ENCODE peak calls at places on chromosomes 13 and 19, in six cellular contexts. One of them, this sample, is unnamed.

GRCh38 chr13:27022571-27023311 is 148.9 kb downstream of the USP12 start:
- DNase-seq in foreskin keratinocyte: no peak
- DNase-seq in Peyer's patch: no peak
- DNase-seq in astrocyte of the spinal cord: peak
- DNase-seq in AG04449: no peak
- DNase-seq in fibroblast of the aortic adventitia: peak
- DNase-seq in this sample: no peak

GRCh38 chr19:21483589-21484170 is 21.7 kb upstream of the ZNF429 start:
- DNase-seq in astrocyte of the spinal cord: no peak
- DNase-seq in foreskin keratinocyte: no peak
- DNase-seq in fibroblast of the aortic adventitia: peak
- DNase-seq in Peyer's patch: no peak
- DNase-seq in AG04449: no peak
- DNase-seq in this sample: peak

GRCh38 chr13:52665325-52665724 is 12.7 kb downstream of the SUGT1 start:
- DNase-seq in fibroblast of the aortic adventitia: peak
- DNase-seq in foreskin keratinocyte: peak
- DNase-seq in astrocyte of the spinal cord: peak
- DNase-seq in Peyer's patch: no peak
- DNase-seq in AG04449: no peak
- DNase-seq in this sample: peak

GRCh38 chr13:97327521-97328221 is 105.5 kb downstream of the MBNL2 start:
- DNase-seq in AG04449: no peak
- DNase-seq in fibroblast of the aortic adventitia: peak
- DNase-seq in astrocyte of the spinal cord: no peak
- DNase-seq in foreskin keratinocyte: peak
- DNase-seq in Peyer's patch: no peak
- DNase-seq in this sample: no peak

GRCh38 chr13:46179576-46180368 is 2.2 kb downstream of the LCP1 start:
- DNase-seq in fibroblast of the aortic adventitia: no peak
- DNase-seq in Peyer's patch: peak
- DNase-seq in astrocyte of the spinal cord: no peak
- DNase-seq in AG04449: no peak
- DNase-seq in foreskin keratinocyte: no peak
- DNase-seq in this sample: no peak

GRCh38 chr13:111474136-111475002 is 153.9 kb downstream of the TEX29 start:
- DNase-seq in Peyer's patch: no peak
- DNase-seq in AG04449: peak
- DNase-seq in astrocyte of the spinal cord: peak
- DNase-seq in fibroblast of the aortic adventitia: peak
- DNase-seq in foreskin keratinocyte: no peak
- DNase-seq in this sample: peak

GRCh38 chr19:31589109-31589508 is 239.9 kb upstream of the TSHZ3 start:
- DNase-seq in Peyer's patch: no peak
- DNase-seq in AG04449: no peak
- DNase-seq in fibroblast of the aortic adventitia: no peak
- DNase-seq in astrocyte of the spinal cord: no peak
- DNase-seq in foreskin keratinocyte: no peak
- DNase-seq in this sample: no peak

GRCh38 chr19:29671393-29672076 is 6.3 kb downstream of the PLEKHF1 start:
- DNase-seq in foreskin keratinocyte: peak
- DNase-seq in Peyer's patch: no peak
- DNase-seq in astrocyte of the spinal cord: peak
- DNase-seq in fibroblast of the aortic adventitia: peak
- DNase-seq in AG04449: no peak
- DNase-seq in this sample: peak

GRCh38 chr19:31127132-31127967 is 221.9 kb downstream of the TSHZ3 start:
- DNase-seq in Peyer's patch: no peak
- DNase-seq in foreskin keratinocyte: peak
- DNase-seq in fibroblast of the aortic adventitia: peak
- DNase-seq in AG04449: peak
- DNase-seq in astrocyte of the spinal cord: peak
- DNase-seq in this sample: no peak

GRCh38 chr19:31249217-31249616 is 100.0 kb downstream of the TSHZ3 start:
- DNase-seq in AG04449: no peak
- DNase-seq in Peyer's patch: no peak
- DNase-seq in astrocyte of the spinal cord: no peak
- DNase-seq in foreskin keratinocyte: no peak
- DNase-seq in fibroblast of the aortic adventitia: no peak
- DNase-seq in this sample: no peak

GRCh38 chr13:87820221-87820620 is 149.1 kb downstream of the SLITRK5 start:
- DNase-seq in Peyer's patch: no peak
- DNase-seq in foreskin keratinocyte: no peak
- DNase-seq in astrocyte of the spinal cord: peak
- DNase-seq in fibroblast of the aortic adventitia: no peak
- DNase-seq in AG04449: no peak
- DNase-seq in this sample: no peak

GRCh38 chr13:52984881-52985363 is 43.7 kb upstream of the OLFM4 start:
- DNase-seq in fibroblast of the aortic adventitia: no peak
- DNase-seq in AG04449: no peak
- DNase-seq in Peyer's patch: no peak
- DNase-seq in foreskin keratinocyte: no peak
- DNase-seq in astrocyte of the spinal cord: no peak
- DNase-seq in this sample: no peak

GRCh38 chr13:111253334-111253872 is 67.0 kb upstream of the TEX29 start:
- DNase-seq in fibroblast of the aortic adventitia: peak
- DNase-seq in foreskin keratinocyte: no peak
- DNase-seq in Peyer's patch: no peak
- DNase-seq in AG04449: no peak
- DNase-seq in astrocyte of the spinal cord: no peak
- DNase-seq in this sample: no peak

GRCh38 chr19:48171584-48172170 is 1.2 kb downstream of the ZSWIM9 start:
- DNase-seq in astrocyte of the spinal cord: no peak
- DNase-seq in fibroblast of the aortic adventitia: no peak
- DNase-seq in foreskin keratinocyte: no peak
- DNase-seq in AG04449: no peak
- DNase-seq in Peyer's patch: no peak
- DNase-seq in this sample: no peak

GRCh38 chr13:100275746-100276145 is 186.9 kb downstream of the PCCA start:
- DNase-seq in AG04449: no peak
- DNase-seq in fibroblast of the aortic adventitia: no peak
- DNase-seq in Peyer's patch: no peak
- DNase-seq in astrocyte of the spinal cord: no peak
- DNase-seq in foreskin keratinocyte: peak
- DNase-seq in this sample: no peak

GRCh38 chr13:99374994-99375805 is 68.0 kb upstream of the GPR183 start:
- DNase-seq in fibroblast of the aortic adventitia: no peak
- DNase-seq in AG04449: no peak
- DNase-seq in astrocyte of the spinal cord: no peak
- DNase-seq in foreskin keratinocyte: no peak
- DNase-seq in Peyer's patch: no peak
- DNase-seq in this sample: peak

GRCh38 chr19:27774337-27774736 is 1438.6 kb downstream of the UQCRFS1 start:
- DNase-seq in astrocyte of the spinal cord: no peak
- DNase-seq in Peyer's patch: no peak
- DNase-seq in foreskin keratinocyte: no peak
- DNase-seq in AG04449: no peak
- DNase-seq in fibroblast of the aortic adventitia: no peak
- DNase-seq in this sample: no peak

GRCh38 chr13:30340367-30341184 is 33.2 kb upstream of the KATNAL1 start:
- DNase-seq in fibroblast of the aortic adventitia: peak
- DNase-seq in Peyer's patch: no peak
- DNase-seq in foreskin keratinocyte: peak
- DNase-seq in astrocyte of the spinal cord: peak
- DNase-seq in AG04449: peak
- DNase-seq in this sample: no peak

GRCh38 chr19:48573163-48573505 is 21.2 kb downstream of the SULT2B1 start:
- DNase-seq in foreskin keratinocyte: no peak
- DNase-seq in AG04449: no peak
- DNase-seq in fibroblast of the aortic adventitia: no peak
- DNase-seq in astrocyte of the spinal cord: no peak
- DNase-seq in Peyer's patch: no peak
- DNase-seq in this sample: no peak

GRCh38 chr13:106440846-106441245 is 94.6 kb downstream of the EFNB2 start:
- DNase-seq in fibroblast of the aortic adventitia: no peak
- DNase-seq in astrocyte of the spinal cord: no peak
- DNase-seq in AG04449: no peak
- DNase-seq in foreskin keratinocyte: no peak
- DNase-seq in Peyer's patch: no peak
- DNase-seq in this sample: no peak

GRCh38 chr19:21934593-21934992 is 76.2 kb downstream of the ZNF208 start:
- DNase-seq in astrocyte of the spinal cord: no peak
- DNase-seq in foreskin keratinocyte: no peak
- DNase-seq in fibroblast of the aortic adventitia: no peak
- DNase-seq in AG04449: no peak
- DNase-seq in Peyer's patch: no peak
- DNase-seq in this sample: no peak

GRCh38 chr13:106336663-106337062 is 198.8 kb downstream of the EFNB2 start:
- DNase-seq in astrocyte of the spinal cord: no peak
- DNase-seq in foreskin keratinocyte: no peak
- DNase-seq in AG04449: no peak
- DNase-seq in Peyer's patch: no peak
- DNase-seq in fibroblast of the aortic adventitia: no peak
- DNase-seq in this sample: no peak

GRCh38 chr19:4365791-4366665 is 22.7 kb downstream of the MPND start:
- DNase-seq in fibroblast of the aortic adventitia: no peak
- DNase-seq in Peyer's patch: no peak
- DNase-seq in foreskin keratinocyte: no peak
- DNase-seq in astrocyte of the spinal cord: no peak
- DNase-seq in AG04449: no peak
- DNase-seq in this sample: no peak

DNA sequence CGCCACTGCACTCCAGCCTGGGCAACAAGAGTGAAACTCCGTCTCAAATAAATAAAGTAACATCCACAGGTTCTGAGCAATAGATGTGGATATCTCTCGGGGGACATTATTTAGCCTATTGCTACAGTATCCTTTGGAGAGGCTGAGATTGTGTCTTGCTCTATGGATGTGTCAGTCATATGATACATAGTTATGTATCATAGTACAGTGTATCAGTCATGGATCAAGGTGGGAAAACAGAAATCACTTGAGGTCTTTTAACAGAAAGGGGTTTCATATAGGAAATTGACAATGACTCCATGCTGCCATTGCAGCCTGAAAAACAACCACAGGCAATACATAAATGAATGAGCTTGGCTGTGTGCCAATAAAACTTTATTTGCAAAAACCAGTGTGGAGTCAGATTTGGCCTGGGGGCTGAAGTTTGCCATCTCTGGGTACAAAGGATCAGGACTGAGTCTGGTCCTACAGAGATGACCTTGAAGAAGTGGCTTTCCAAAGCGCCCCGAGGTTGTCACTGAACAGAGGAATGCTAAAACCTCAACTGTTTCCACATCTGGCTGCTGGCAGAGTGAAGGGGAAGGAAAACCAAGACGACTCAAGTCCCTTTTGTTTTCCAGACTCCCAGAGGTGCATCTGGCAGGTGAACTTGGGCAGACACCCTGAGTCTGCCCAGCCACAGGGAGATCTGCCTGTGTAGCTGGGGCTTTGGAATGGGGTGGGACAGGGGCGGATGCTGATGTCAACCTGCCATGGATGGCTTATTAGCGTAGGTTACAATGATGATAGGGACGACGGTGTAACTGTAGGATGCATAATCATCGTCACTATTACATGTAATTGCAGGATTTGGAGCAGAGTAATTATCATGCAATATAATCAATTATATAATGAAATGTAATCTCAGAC is 35.6 kb downstream of the COLGALT1 start:
- DNase-seq in foreskin keratinocyte: no peak
- DNase-seq in fibroblast of the aortic adventitia: no peak
- DNase-seq in astrocyte of the spinal cord: no peak
- DNase-seq in AG04449: no peak
- DNase-seq in Peyer's patch: no peak
- DNase-seq in this sample: no peak
- TF ChIP-seq CTCF in foreskin keratinocyte: no peak
- TF ChIP-seq CTCF in fibroblast of the aortic adventitia: no peak
- TF ChIP-seq CTCF in astrocyte of the spinal cord: no peak
- TF ChIP-seq CTCF in AG04449: no peak
- TF ChIP-seq CTCF in Peyer's patch: no peak
- TF ChIP-seq CTCF in this sample: no peak

GRCh38 chr19:39736088-39736487 is 1.7 kb downstream of the CLC start:
- DNase-seq in AG04449: no peak
- DNase-seq in astrocyte of the spinal cord: no peak
- DNase-seq in fibroblast of the aortic adventitia: no peak
- DNase-seq in foreskin keratinocyte: no peak
- DNase-seq in Peyer's patch: no peak
- DNase-seq in this sample: no peak
- TF ChIP-seq CTCF in AG04449: no peak
- TF ChIP-seq CTCF in astrocyte of the spinal cord: no peak
- TF ChIP-seq CTCF in fibroblast of the aortic adventitia: no peak
- TF ChIP-seq CTCF in foreskin keratinocyte: no peak
- TF ChIP-seq CTCF in Peyer's patch: no peak
- TF ChIP-seq CTCF in this sample: no peak

DNA sequence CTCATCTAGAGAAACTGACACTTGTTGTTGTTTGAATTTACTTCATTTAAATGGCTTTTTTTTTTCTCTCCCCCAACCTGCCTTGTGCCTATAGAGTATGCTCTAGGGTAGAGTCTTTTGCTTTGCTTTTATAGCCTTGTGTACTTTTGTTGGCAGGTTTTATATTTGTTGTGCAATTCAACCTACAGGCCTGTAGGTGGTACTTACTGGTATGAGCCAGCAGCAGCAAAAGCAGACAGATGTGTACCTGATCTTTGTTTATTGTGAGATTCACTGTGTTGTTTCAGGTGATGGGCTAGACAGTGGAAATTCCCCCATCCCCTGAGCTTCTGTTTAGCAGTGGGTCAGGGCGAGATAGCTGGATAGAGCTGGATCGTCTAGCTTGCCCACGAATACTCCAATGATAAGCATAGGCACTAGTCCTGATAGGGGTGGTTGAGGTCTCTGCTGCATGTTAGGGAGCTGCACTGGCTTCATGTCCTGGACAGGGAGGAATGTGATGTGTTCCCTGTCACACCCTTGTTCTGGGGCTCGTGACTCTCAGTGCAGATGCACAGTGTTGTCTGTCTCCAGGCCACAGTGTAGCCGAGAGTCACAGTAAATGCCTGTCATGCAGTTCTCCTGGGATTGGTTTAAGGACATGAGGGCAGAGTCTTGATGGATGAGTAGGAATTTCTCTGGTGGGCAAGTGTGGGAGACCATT is 21.3 kb downstream of the DNAJC3 start:
- DNase-seq in fibroblast of the aortic adventitia: no peak
- DNase-seq in AG04449: no peak
- DNase-seq in foreskin keratinocyte: no peak
- DNase-seq in astrocyte of the spinal cord: no peak
- DNase-seq in Peyer's patch: no peak
- DNase-seq in this sample: no peak
- TF ChIP-seq CTCF in fibroblast of the aortic adventitia: peak
- TF ChIP-seq CTCF in AG04449: no peak
- TF ChIP-seq CTCF in foreskin keratinocyte: peak
- TF ChIP-seq CTCF in astrocyte of the spinal cord: peak
- TF ChIP-seq CTCF in Peyer's patch: peak
- TF ChIP-seq CTCF in this sample: no peak

DNA sequence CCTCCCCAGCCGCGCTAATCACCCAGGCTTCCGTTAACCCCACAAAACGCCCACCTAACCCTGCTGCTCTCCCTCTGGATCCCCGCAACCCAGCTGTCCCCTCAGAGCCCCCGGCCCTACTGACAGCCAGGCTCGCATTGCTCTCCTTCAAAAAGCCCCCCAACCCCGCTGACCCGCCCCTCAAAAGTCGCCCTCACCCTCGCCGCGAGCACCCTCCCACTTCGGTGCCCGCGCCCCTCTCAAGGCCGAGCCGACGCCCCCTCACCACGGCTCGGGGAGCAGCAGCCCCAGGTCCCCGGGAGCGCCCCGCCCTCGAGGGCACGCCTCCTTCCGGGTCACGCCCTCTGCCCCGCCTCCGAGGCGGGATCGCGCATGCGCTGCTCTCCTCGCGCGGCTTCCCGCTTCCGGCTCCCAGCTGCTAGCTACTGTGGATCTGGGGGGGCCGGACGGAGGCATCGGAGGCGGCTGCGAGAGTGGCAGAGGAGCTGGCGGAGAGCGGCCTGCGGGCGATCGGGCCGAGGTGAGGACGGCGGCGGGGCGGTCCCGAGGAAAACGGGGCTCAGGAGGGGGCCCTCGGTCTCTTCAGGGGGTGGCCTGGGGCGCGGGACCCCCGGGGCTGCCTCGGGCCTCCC is 46.1 kb downstream of the ARHGEF18 start:
- DNase-seq in Peyer's patch: peak
- DNase-seq in AG04449: peak
- DNase-seq in astrocyte of the spinal cord: peak
- DNase-seq in fibroblast of the aortic adventitia: peak
- DNase-seq in foreskin keratinocyte: peak
- DNase-seq in this sample: peak
- TF ChIP-seq CTCF in Peyer's patch: no peak
- TF ChIP-seq CTCF in AG04449: peak
- TF ChIP-seq CTCF in astrocyte of the spinal cord: no peak
- TF ChIP-seq CTCF in fibroblast of the aortic adventitia: peak
- TF ChIP-seq CTCF in foreskin keratinocyte: peak
- TF ChIP-seq CTCF in this sample: no peak

This sample was measured in GM10248.